ENCODE peak calls at places on chromosomes 6 and 20, in ten cellular contexts. A, E, B, G, X, J, K, R, P and O are unnamed samples.

GRCh38 chr6:4714961-4715501 is 61.2 kb upstream of the CDYL start:
- DNase-seq in A (no peak), E (no peak), B (no peak), G (no peak), X (no peak), J (no peak), K (no peak), R (no peak), P (no peak), O (no peak)

GRCh38 chr6:125232466-125232865 is 69.3 kb downstream of the HDDC2 start:
- DNase-seq in A (no peak), E (no peak), B (no peak), G (no peak), X (no peak), J (no peak), K (no peak), R (no peak), P (no peak), O (no peak)

GRCh38 chr6:101738481-101738880 is 345.0 kb downstream of the GRIK2 start:
- DNase-seq in A (no peak), E (no peak), B (no peak), G (no peak), X (no peak), J (no peak), K (no peak), R (no peak), P (no peak), O (no peak)

GRCh38 chr20:54040528-54040927 is 29.9 kb downstream of the BCAS1 start:
- DNase-seq in A (no peak), E (no peak), B (no peak), G (no peak), X (no peak), J (no peak), K (no peak), R (no peak), P (no peak), O (no peak)

GRCh38 chr6:23621026-23621425 is 505.0 kb upstream of the NRSN1 start:
- DNase-seq in A (no peak), E (no peak), B (no peak), G (no peak), X (no peak), J (no peak), K (no peak), R (no peak), P (peak), O (no peak)

GRCh38 chr6:81772741-81773140 is 20.3 kb upstream of the TENT5A start:
- DNase-seq in A (no peak), E (no peak), B (no peak), G (no peak), X (no peak), J (no peak), K (no peak), R (no peak), P (no peak), O (no peak)

GRCh38 chr6:169139179-169139971 is 114.3 kb downstream of the THBS2 start:
- DNase-seq in A (peak), E (peak), B (no peak), G (no peak), X (no peak), J (no peak), K (no peak), R (no peak), P (no peak), O (no peak)

GRCh38 chr6:26431258-26432162 is 8.8 kb upstream of the BTN3A3 start:
- DNase-seq in A (no peak), E (no peak), B (no peak), G (no peak), X (no peak), J (no peak), K (no peak), R (no peak), P (no peak), O (no peak)

GRCh38 chr20:57882451-57883161 is 172.8 kb upstream of the PMEPA1 start:
- DNase-seq in A (peak), E (no peak), B (no peak), G (no peak), X (no peak), J (peak), K (no peak), R (no peak), P (no peak), O (no peak)

GRCh38 chr20:50341880-50342637 is 151.4 kb downstream of the CEBPB start:
- DNase-seq in A (no peak), E (no peak), B (no peak), G (no peak), X (no peak), J (no peak), K (no peak), R (no peak), P (no peak), O (no peak)

GRCh38 chr6:40735126-40735920 is 148.2 kb upstream of the LRFN2 start:
- DNase-seq in A (no peak), E (no peak), B (no peak), G (no peak), X (no peak), J (no peak), K (no peak), R (no peak), P (no peak), O (no peak)

GRCh38 chr6:136737343-136738177 is 54.7 kb downstream of the MAP3K5 start:
- DNase-seq in A (no peak), E (no peak), B (no peak), G (no peak), X (peak), J (peak), K (no peak), R (no peak), P (no peak), O (no peak)

GRCh38 chr6:55868910-55869479 is 6.4 kb downstream of the BMP5 start:
- DNase-seq in A (no peak), E (no peak), B (peak), G (no peak), X (no peak), J (no peak), K (no peak), R (no peak), P (no peak), O (peak)

GRCh38 chr20:14521436-14521835 is 184.0 kb upstream of the FLRT3 start:
- DNase-seq in A (no peak), E (no peak), B (no peak), G (no peak), X (no peak), J (no peak), K (no peak), R (no peak), P (no peak), O (no peak)

GRCh38 chr6:39144804-39145203 is 29.8 kb upstream of the SAYSD1 start:
- DNase-seq in A (no peak), E (no peak), B (no peak), G (no peak), X (no peak), J (no peak), K (no peak), R (no peak), P (no peak), O (no peak)

GRCh38 chr6:142478117-142478516 is 176.3 kb downstream of the ADGRG6 start:
- DNase-seq in A (no peak), E (no peak), B (peak), G (no peak), X (no peak), J (no peak), K (no peak), R (peak), P (peak), O (no peak)

GRCh38 chr6:15974817-15975216 is 154.1 kb upstream of the MYLIP start:
- DNase-seq in A (peak), E (no peak), B (no peak), G (no peak), X (no peak), J (no peak), K (no peak), R (no peak), P (no peak), O (no peak)

GRCh38 chr6:113458368-113459010 is 398.7 kb upstream of the MARCKS start:
- DNase-seq in A (no peak), E (no peak), B (no peak), G (no peak), X (peak), J (no peak), K (no peak), R (no peak), P (no peak), O (no peak)

GRCh38 chr6:30212865-30213653 is at the start of gene TRIM26:
- DNase-seq in A (peak), E (peak), B (peak), G (peak), X (peak), J (peak), K (peak), R (peak), P (peak), O (peak)

GRCh38 chr20:63969851-63970713 is at the start of gene ZNF512B:
- DNase-seq in A (no peak), E (no peak), B (no peak), G (peak), X (no peak), J (peak), K (peak), R (peak), P (peak), O (peak)

GRCh38 chr6:47651505-47651944 is 46.9 kb upstream of the ADGRF4 start:
- DNase-seq in A (no peak), E (no peak), B (no peak), G (no peak), X (peak), J (no peak), K (no peak), R (no peak), P (no peak), O (no peak)

GRCh38 chr6:88910922-88911778 is 52.3 kb downstream of the RNGTT start:
- DNase-seq in A (no peak), E (no peak), B (no peak), G (no peak), X (peak), J (no peak), K (no peak), R (no peak), P (no peak), O (no peak)

GRCh38 chr20:35432430-35432735 is 5.6 kb downstream of the GDF5 start:
- DNase-seq in A (no peak), E (no peak), B (no peak), G (no peak), X (no peak), J (no peak), K (no peak), R (no peak), P (no peak), O (no peak)

GRCh38 chr6:138862491-138862890 is 66.6 kb downstream of the ECT2L start:
- DNase-seq in A (no peak), E (no peak), B (no peak), G (no peak), X (no peak), J (no peak), K (no peak), R (no peak), P (no peak), O (no peak)

GRCh38 chr6:116111552-116112528 is 11.2 kb downstream of the NT5DC1 start:
- DNase-seq in A (no peak), E (no peak), B (peak), G (no peak), X (peak), J (no peak), K (no peak), R (peak), P (peak), O (no peak)

GRCh38 chr6:134535831-134536230 is 217.9 kb upstream of the SGK1 start:
- DNase-seq in A (no peak), E (no peak), B (no peak), G (no peak), X (no peak), J (no peak), K (no peak), R (no peak), P (no peak), O (no peak)

GRCh38 chr6:92377137-92377536 is 1042.2 kb downstream of the EPHA7 start:
- DNase-seq in A (no peak), E (no peak), B (no peak), G (no peak), X (no peak), J (no peak), K (no peak), R (no peak), P (no peak), O (no peak)

GRCh38 chr20:4978050-4978918 is 23.0 kb downstream of the SLC23A2 start:
- DNase-seq in A (no peak), E (no peak), B (no peak), G (no peak), X (peak), J (no peak), K (no peak), R (no peak), P (peak), O (no peak)

GRCh38 chr6:138757131-138757530 is 16.4 kb upstream of the CCDC28A start:
- DNase-seq in A (no peak), E (no peak), B (no peak), G (no peak), X (no peak), J (no peak), K (no peak), R (no peak), P (no peak), O (no peak)

GRCh38 chr6:84220809-84221409 is 6.5 kb downstream of the CEP162 start:
- DNase-seq in A (no peak), E (no peak), B (peak), G (no peak), X (peak), J (no peak), K (no peak), R (no peak), P (peak), O (no peak)

GRCh38 chr6:156804402-156804801 is 27.2 kb downstream of the ARID1B start:
- DNase-seq in A (no peak), E (no peak), B (no peak), G (no peak), X (no peak), J (no peak), K (no peak), R (no peak), P (no peak), O (no peak)

GRCh38 chr6:160030103-160030502 is 61.2 kb downstream of the IGF2R start:
- DNase-seq in A (no peak), E (peak), B (no peak), G (no peak), X (peak), J (peak), K (no peak), R (no peak), P (peak), O (no peak)

GRCh38 chr20:50731930-50732690 is 730 bp downstream of the PARD6B start:
- DNase-seq in A (no peak), E (peak), B (no peak), G (no peak), X (no peak), J (no peak), K (no peak), R (peak), P (peak), O (no peak)

GRCh38 chr6:166969390-166970002 is 13.1 kb upstream of the RNASET2 start:
- DNase-seq in A (no peak), E (no peak), B (no peak), G (no peak), X (no peak), J (no peak), K (no peak), R (no peak), P (no peak), O (no peak)

GRCh38 chr6:31402324-31403282 is 792 bp upstream of the MICA start:
- DNase-seq in A (no peak), E (no peak), B (no peak), G (no peak), X (no peak), J (peak), K (no peak), R (no peak), P (peak), O (no peak)

GRCh38 chr6:142805042-142805441 is 139.9 kb downstream of the HIVEP2 start:
- DNase-seq in A (no peak), E (no peak), B (no peak), G (no peak), X (no peak), J (no peak), K (no peak), R (no peak), P (no peak), O (no peak)

GRCh38 chr20:3168079-3168828 is 5.1 kb downstream of the LZTS3 start:
- DNase-seq in A (no peak), E (no peak), B (no peak), G (peak), X (no peak), J (peak), K (no peak), R (peak), P (peak), O (no peak)

GRCh38 chr20:62238569-62239277 is 402 bp downstream of the OSBPL2 start:
- DNase-seq in A (no peak), E (no peak), B (no peak), G (no peak), X (peak), J (no peak), K (no peak), R (no peak), P (peak), O (no peak)

GRCh38 chr6:99026135-99026534 is 78.4 kb upstream of the FBXL4 start:
- DNase-seq in A (no peak), E (no peak), B (no peak), G (no peak), X (no peak), J (no peak), K (no peak), R (no peak), P (peak), O (no peak)

DNA sequence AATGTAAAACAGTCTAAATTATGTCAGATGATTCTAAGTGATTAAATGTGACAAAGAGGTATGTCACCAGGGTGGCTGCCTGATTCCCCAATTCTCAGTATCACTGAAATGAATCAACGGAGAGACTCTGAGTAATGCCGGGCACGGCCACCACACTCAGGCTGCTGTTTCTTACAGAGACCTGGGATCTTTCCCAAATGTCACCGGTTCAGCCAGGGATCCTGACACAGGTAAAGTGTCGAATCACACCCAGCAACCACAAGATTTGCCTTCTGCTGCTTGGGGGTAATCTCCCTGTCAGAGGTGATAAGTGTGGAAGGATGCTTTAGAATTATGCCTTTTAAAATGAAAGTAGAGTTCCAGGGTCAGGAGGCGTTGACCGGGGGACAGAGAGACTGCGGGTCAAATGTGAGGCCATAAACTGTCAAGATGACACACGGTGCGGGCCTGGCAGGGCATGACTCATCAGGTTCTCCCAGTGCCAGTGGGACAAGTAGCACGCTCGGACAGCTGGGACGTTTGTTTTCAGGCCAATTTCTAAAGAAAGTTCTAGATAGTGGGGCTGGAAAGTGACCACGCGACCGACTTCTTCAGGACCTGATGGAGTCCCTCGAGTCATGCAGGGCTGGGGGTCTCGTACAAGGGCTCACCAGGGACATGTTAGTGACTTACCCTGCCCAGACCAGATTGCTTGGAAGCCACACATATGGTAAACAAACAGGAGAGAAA is 48.9 kb downstream of the PRDM1 start:
- DNase-seq in A (no peak), E (no peak), B (peak), G (no peak), X (no peak), J (no peak), K (no peak), R (peak), P (no peak), O (no peak)
- TF ChIP-seq POLR2AphosphoS5 in A (no peak), E (no peak), B (peak), G (no peak), X (no peak), J (no peak), K (no peak), R (no peak), P (no peak), O (no peak)

DNA sequence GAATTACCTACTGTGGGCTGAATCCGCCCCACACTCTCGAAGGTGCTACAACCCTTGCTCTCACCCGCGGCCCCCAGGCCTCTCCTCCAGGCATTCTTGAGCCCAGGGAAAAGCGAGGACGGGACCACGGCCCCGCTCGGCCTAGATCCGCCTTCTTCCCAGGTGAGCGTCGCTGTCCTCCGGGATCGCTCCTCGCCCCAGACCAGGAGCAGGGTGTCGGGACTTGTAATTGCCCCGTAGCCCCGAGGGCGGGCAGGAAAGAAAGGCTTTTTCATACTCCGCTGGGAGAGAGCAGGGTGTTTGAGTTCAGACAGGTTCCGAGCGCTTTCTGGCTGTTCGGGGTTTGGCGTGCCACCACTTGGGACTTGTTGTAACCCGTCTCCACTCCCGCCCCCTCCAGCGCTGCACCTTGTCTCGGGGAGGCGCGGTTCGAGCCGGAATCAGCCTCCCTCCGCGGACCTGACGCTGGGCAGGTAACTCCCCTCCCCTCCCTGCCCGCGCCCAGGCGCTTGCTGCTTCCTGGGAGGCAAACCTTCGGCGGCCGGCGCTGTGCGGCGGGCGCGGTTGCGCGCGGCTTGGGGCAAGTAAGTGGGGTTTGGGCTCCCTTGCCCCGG is at the start of gene FAM83B:
- DNase-seq in A (peak), E (no peak), B (peak), G (no peak), X (no peak), J (no peak), K (no peak), R (no peak), P (peak), O (peak)
- TF ChIP-seq POLR2AphosphoS5 in A (no peak), E (no peak), B (peak), G (no peak), X (no peak), J (no peak), K (no peak), R (no peak), P (peak), O (no peak)

DNA sequence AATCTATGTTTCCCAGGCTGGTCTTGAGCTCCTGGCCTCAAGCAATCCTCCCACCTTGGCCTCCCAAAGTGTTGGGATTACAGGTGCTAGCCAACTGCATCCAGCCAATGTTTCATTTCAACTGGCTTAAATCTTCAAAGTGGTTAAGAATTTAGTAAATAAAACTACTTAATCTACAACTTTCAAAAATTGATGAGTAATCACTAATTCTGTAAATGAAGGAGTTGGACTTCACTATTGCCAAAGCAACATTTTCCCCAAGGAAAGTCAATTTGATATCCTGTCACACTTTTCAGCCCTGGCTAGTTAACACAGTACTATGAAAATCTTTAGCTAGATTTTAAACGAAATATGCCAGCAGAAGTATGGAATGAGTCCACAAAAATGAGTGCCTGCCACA is 3.8 kb downstream of the TOMM6 start:
- DNase-seq in A (no peak), E (no peak), B (no peak), G (no peak), X (no peak), J (no peak), K (no peak), R (no peak), P (no peak), O (no peak)
- TF ChIP-seq POLR2AphosphoS5 in A (no peak), E (no peak), B (no peak), G (no peak), X (no peak), J (no peak), K (no peak), R (no peak), P (no peak), O (no peak)

GRCh38 chr6:110886555-110887167 is 12.1 kb downstream of the AMD1 start:
- DNase-seq in A (no peak), E (no peak), B (no peak), G (no peak), X (no peak), J (no peak), K (no peak), R (no peak), P (no peak), O (no peak)
- TF ChIP-seq POLR2AphosphoS5 in A (no peak), E (no peak), B (no peak), G (no peak), X (no peak), J (no peak), K (no peak), R (no peak), P (no peak), O (no peak)